ENCODE peak calls at places on chromosomes 16 and 17, in ten cellular contexts. O is naive thymus-derived CD4-positive, alpha-beta T cell; K is EL; D is osteoblast; Q is NCI-H69; G is stimulated activated CD8-positive, alpha-beta memory T cell treated with anti-CD3 and anti-CD28 coated beads, Interleukin-12 subunit alpha, Interleukin-12 subunit beta, amount 100 ng/mL, for 4 hours; A is left ventricle myocardium inferior; J is adrenal gland; R is BJ; X is central memory CD8-positive, alpha-beta T cell. C is an unnamed sample.

GRCh38 chr16:78292726-78293380 is 193.4 kb downstream of the WWOX start:
- DNase-seq in R (no peak), A (no peak), Q (no peak), G (no peak), K (no peak), X (no peak), J (no peak), O (no peak), D (no peak), C (no peak)

GRCh38 chr16:1331712-1332617 is 1.5 kb upstream of the BAIAP3 start:
- DNase-seq in J (peak; percentile 68), R (peak; percentile 12), K (no peak), X (peak; percentile 59), D (peak; percentile 92), G (no peak), Q (peak; percentile 94), A (peak; percentile 63), O (no peak), C (peak; percentile 78)

GRCh38 chr17:30449480-30449879 is 27.7 kb upstream of the GOSR1 start:
- DNase-seq in X (no peak), Q (no peak), K (no peak), D (no peak), O (no peak), J (peak; percentile 25), G (no peak), R (no peak), A (no peak), C (no peak)

GRCh38 chr16:80804061-80804450 is 342 bp downstream of the CDYL2 start:
- DNase-seq in G (peak; percentile 27), D (peak; percentile 96), R (no peak), O (peak; percentile 49), X (peak; percentile 32), Q (peak; percentile 48), A (peak; percentile 43), J (peak; percentile 59), K (peak; percentile 35), C (peak; percentile 41)

GRCh38 chr16:27759947-27760844 is 210.3 kb downstream of the KATNIP start:
- DNase-seq in X (no peak), J (no peak), Q (peak; percentile 76), R (no peak), K (no peak), G (no peak), O (no peak), D (peak; percentile 30), A (no peak), C (peak; percentile 47)

GRCh38 chr16:56944954-56945839 is 13.3 kb downstream of the HERPUD1 start:
- DNase-seq in R (no peak), A (no peak), O (no peak), X (no peak), K (peak; percentile 34), G (no peak), J (no peak), D (no peak), Q (peak; percentile 79), C (no peak)

GRCh38 chr17:81845881-81846742 is 11.3 kb upstream of the PPP1R27 start:
- DNase-seq in G (no peak), A (no peak), D (no peak), J (no peak), K (no peak), O (no peak), X (no peak), R (no peak), Q (no peak), C (no peak)

GRCh38 chr17:81865733-81866439 is 5.3 kb downstream of the ARHGDIA start:
- DNase-seq in D (peak; percentile 85), O (peak; percentile 16), J (peak; percentile 54), R (no peak), X (no peak), G (no peak), Q (peak; percentile 36), A (no peak), K (peak; percentile 29), C (no peak)

GRCh38 chr16:15906439-15906838 is 18.0 kb upstream of the CEP20 start:
- DNase-seq in X (no peak), K (no peak), A (no peak), G (no peak), R (no peak), Q (no peak), D (no peak), J (no peak), O (no peak), C (peak; percentile 7)

GRCh38 chr17:44990994-44991393 is 22.9 kb upstream of the C1QL1 start:
- DNase-seq in K (no peak), X (no peak), A (no peak), Q (peak; percentile 87), O (no peak), D (peak; percentile 21), G (no peak), J (no peak), R (no peak), C (no peak)

GRCh38 chr16:67869653-67870052 is 3.2 kb upstream of the EDC4 start:
- DNase-seq in G (no peak), K (no peak), D (peak; percentile 37), J (no peak), Q (no peak), R (no peak), X (no peak), O (no peak), A (no peak), C (no peak)

GRCh38 chr17:68449021-68449739 is 8.1 kb downstream of the WIPI1 start:
- DNase-seq in R (no peak), J (no peak), O (no peak), G (no peak), X (no peak), A (no peak), D (no peak), K (no peak), Q (no peak), C (no peak)

GRCh38 chr17:7720125-7720524 is 2.6 kb downstream of the DNAH2 start:
- DNase-seq in Q (peak; percentile 96), J (no peak), G (no peak), A (no peak), X (no peak), D (no peak), K (no peak), O (no peak), R (no peak), C (no peak)

GRCh38 chr17:76014925-76015261 is 12.2 kb downstream of the EVPL start:
- DNase-seq in K (no peak), J (no peak), O (no peak), G (no peak), Q (peak; percentile 86), A (no peak), D (peak; percentile 74), R (no peak), X (no peak), C (peak; percentile 75)

GRCh38 chr17:27294689-27295630 is 1.0 kb downstream of the WSB1 start:
- DNase-seq in K (peak; percentile 82), O (peak; percentile 67), A (no peak), Q (peak; percentile 83), D (peak; percentile 73), J (peak; percentile 74), X (peak; percentile 45), R (no peak), G (peak; percentile 2), C (peak; percentile 60)

C was measured in left lung.